ENCODE peak calls at places on chromosomes 11 and 22, in eight cellular contexts. One of them, this sample, is unnamed.

GRCh38 chr11:12704049-12704448 is 29.8 kb downstream of the TEAD1 start:
- DNase-seq in heart left ventricle: no peak
- DNase-seq in adrenal gland: no peak
- DNase-seq in ovary: no peak
- DNase-seq in IMR-90: peak; percentile 93
- DNase-seq in GM12878: no peak
- DNase-seq in right lobe of liver: no peak
- DNase-seq in esophagus squamous epithelium: no peak
- DNase-seq in this sample: no peak

GRCh38 chr11:57251491-57252104 is 14.5 kb upstream of the APLNR start:
- DNase-seq in heart left ventricle: peak; percentile 38
- DNase-seq in adrenal gland: peak; percentile 49
- DNase-seq in ovary: no peak
- DNase-seq in IMR-90: peak; percentile 47
- DNase-seq in GM12878: no peak
- DNase-seq in right lobe of liver: no peak
- DNase-seq in esophagus squamous epithelium: no peak
- DNase-seq in this sample: no peak

GRCh38 chr11:46547579-46547978 is 46.2 kb downstream of the AMBRA1 start:
- DNase-seq in heart left ventricle: no peak
- DNase-seq in adrenal gland: no peak
- DNase-seq in ovary: no peak
- DNase-seq in IMR-90: no peak
- DNase-seq in GM12878: no peak
- DNase-seq in right lobe of liver: no peak
- DNase-seq in esophagus squamous epithelium: no peak
- DNase-seq in this sample: no peak

GRCh38 chr11:11387201-11387600 is 34.2 kb upstream of the CSNK2A3 start:
- DNase-seq in heart left ventricle: no peak
- DNase-seq in adrenal gland: no peak
- DNase-seq in ovary: no peak
- DNase-seq in IMR-90: no peak
- DNase-seq in GM12878: no peak
- DNase-seq in right lobe of liver: no peak
- DNase-seq in esophagus squamous epithelium: no peak
- DNase-seq in this sample: no peak

GRCh38 chr11:65865550-65866172 is 5.4 kb downstream of the MUS81 start:
- DNase-seq in heart left ventricle: no peak
- DNase-seq in adrenal gland: no peak
- DNase-seq in ovary: no peak
- DNase-seq in IMR-90: no peak
- DNase-seq in GM12878: no peak
- DNase-seq in right lobe of liver: no peak
- DNase-seq in esophagus squamous epithelium: no peak
- DNase-seq in this sample: no peak

GRCh38 chr11:65542738-65543390 is 15.3 kb downstream of the LTBP3 start:
- DNase-seq in heart left ventricle: no peak
- DNase-seq in adrenal gland: no peak
- DNase-seq in ovary: no peak
- DNase-seq in IMR-90: no peak
- DNase-seq in GM12878: no peak
- DNase-seq in right lobe of liver: no peak
- DNase-seq in esophagus squamous epithelium: no peak
- DNase-seq in this sample: no peak

GRCh38 chr22:38766076-38766777 is 10.4 kb upstream of the SUN2 start:
- DNase-seq in heart left ventricle: no peak
- DNase-seq in adrenal gland: peak; percentile 89
- DNase-seq in ovary: peak; percentile 78
- DNase-seq in IMR-90: peak; percentile 64
- DNase-seq in GM12878: no peak
- DNase-seq in right lobe of liver: peak; percentile 87
- DNase-seq in esophagus squamous epithelium: no peak
- DNase-seq in this sample: no peak

GRCh38 chr11:17280494-17281127 is 4.1 kb downstream of the NUCB2 start:
- DNase-seq in heart left ventricle: no peak
- DNase-seq in adrenal gland: no peak
- DNase-seq in ovary: no peak
- DNase-seq in IMR-90: peak; percentile 21
- DNase-seq in GM12878: no peak
- DNase-seq in right lobe of liver: no peak
- DNase-seq in esophagus squamous epithelium: no peak
- DNase-seq in this sample: no peak

GRCh38 chr11:16773981-16774710 is 35.7 kb downstream of the C11orf58 start:
- DNase-seq in heart left ventricle: no peak
- DNase-seq in adrenal gland: no peak
- DNase-seq in ovary: no peak
- DNase-seq in IMR-90: no peak
- DNase-seq in GM12878: no peak
- DNase-seq in right lobe of liver: no peak
- DNase-seq in esophagus squamous epithelium: no peak
- DNase-seq in this sample: no peak

GRCh38 chr11:19995131-19995530 is 165.1 kb downstream of the DBX1 start:
- DNase-seq in heart left ventricle: no peak
- DNase-seq in adrenal gland: peak; percentile 40
- DNase-seq in ovary: no peak
- DNase-seq in IMR-90: peak; percentile 97
- DNase-seq in GM12878: no peak
- DNase-seq in right lobe of liver: no peak
- DNase-seq in esophagus squamous epithelium: no peak
- DNase-seq in this sample: peak; percentile 52

GRCh38 chr22:39254789-39255298 is 10.1 kb upstream of the PDGFB start:
- DNase-seq in heart left ventricle: peak; percentile 71
- DNase-seq in adrenal gland: peak; percentile 54
- DNase-seq in ovary: no peak
- DNase-seq in IMR-90: peak; percentile 79
- DNase-seq in GM12878: peak; percentile 41
- DNase-seq in right lobe of liver: no peak
- DNase-seq in esophagus squamous epithelium: no peak
- DNase-seq in this sample: peak; percentile 56

GRCh38 chr11:108224908-108225786 is 2.3 kb downstream of the ATM start:
- DNase-seq in heart left ventricle: no peak
- DNase-seq in adrenal gland: no peak
- DNase-seq in ovary: no peak
- DNase-seq in IMR-90: no peak
- DNase-seq in GM12878: no peak
- DNase-seq in right lobe of liver: no peak
- DNase-seq in esophagus squamous epithelium: no peak
- DNase-seq in this sample: no peak

GRCh38 chr11:67516806-67517205 is 6.4 kb downstream of the CABP2 start:
- DNase-seq in heart left ventricle: no peak
- DNase-seq in adrenal gland: no peak
- DNase-seq in ovary: no peak
- DNase-seq in IMR-90: no peak
- DNase-seq in GM12878: no peak
- DNase-seq in right lobe of liver: no peak
- DNase-seq in esophagus squamous epithelium: no peak
- DNase-seq in this sample: no peak

GRCh38 chr11:59802639-59803176 is 7.9 kb downstream of the MRPL16 start:
- DNase-seq in heart left ventricle: peak; percentile 27
- DNase-seq in adrenal gland: peak; percentile 63
- DNase-seq in ovary: no peak
- DNase-seq in IMR-90: peak; percentile 58
- DNase-seq in GM12878: no peak
- DNase-seq in right lobe of liver: no peak
- DNase-seq in esophagus squamous epithelium: no peak
- DNase-seq in this sample: no peak

GRCh38 chr11:57604289-57605010 is 7.0 kb downstream of the SERPING1 start:
- DNase-seq in heart left ventricle: no peak
- DNase-seq in adrenal gland: no peak
- DNase-seq in ovary: no peak
- DNase-seq in IMR-90: no peak
- DNase-seq in GM12878: no peak
- DNase-seq in right lobe of liver: no peak
- DNase-seq in esophagus squamous epithelium: no peak
- DNase-seq in this sample: no peak

GRCh38 chr22:37148031-37148651 is 1.6 kb downstream of the IL2RB start:
- DNase-seq in heart left ventricle: no peak
- DNase-seq in adrenal gland: no peak
- DNase-seq in ovary: no peak
- DNase-seq in IMR-90: no peak
- DNase-seq in GM12878: no peak
- DNase-seq in right lobe of liver: no peak
- DNase-seq in esophagus squamous epithelium: no peak
- DNase-seq in this sample: no peak

GRCh38 chr11:64378335-64378884 is 19.4 kb downstream of the RPS6KA4 start:
- DNase-seq in heart left ventricle: no peak
- DNase-seq in adrenal gland: peak; percentile 89
- DNase-seq in ovary: peak; percentile 77
- DNase-seq in IMR-90: no peak
- DNase-seq in GM12878: no peak
- DNase-seq in right lobe of liver: no peak
- DNase-seq in esophagus squamous epithelium: no peak
- DNase-seq in this sample: no peak

GRCh38 chr22:44686873-44687600 is 15.0 kb upstream of the PRR5 start:
- DNase-seq in heart left ventricle: no peak
- DNase-seq in adrenal gland: no peak
- DNase-seq in ovary: no peak
- DNase-seq in IMR-90: peak; percentile 81
- DNase-seq in GM12878: no peak
- DNase-seq in right lobe of liver: no peak
- DNase-seq in esophagus squamous epithelium: no peak
- DNase-seq in this sample: no peak

GRCh38 chr11:134020598-134020997 is 48.3 kb upstream of the JAM3 start:
- DNase-seq in heart left ventricle: no peak
- DNase-seq in adrenal gland: no peak
- DNase-seq in ovary: no peak
- DNase-seq in IMR-90: no peak
- DNase-seq in GM12878: no peak
- DNase-seq in right lobe of liver: no peak
- DNase-seq in esophagus squamous epithelium: no peak
- DNase-seq in this sample: no peak
- H3K27me3 ChIP-seq in heart left ventricle: no peaks in the 10 kb centered on the region
- H3K27me3 ChIP-seq in adrenal gland: no peaks in the 10 kb centered on the region
- H3K27me3 ChIP-seq in ovary: no peaks in the 10 kb centered on the region
- H3K27me3 ChIP-seq in IMR-90: peaks cover 25% of the 10 kb centered on the region
- H3K27me3 ChIP-seq in GM12878: peaks cover 3% of the 10 kb centered on the region
- H3K27me3 ChIP-seq in right lobe of liver: no peaks in the 10 kb centered on the region
- H3K27me3 ChIP-seq in esophagus squamous epithelium: no peaks in the 10 kb centered on the region
- H3K27me3 ChIP-seq in this sample: no peaks in the 10 kb centered on the region

DNA sequence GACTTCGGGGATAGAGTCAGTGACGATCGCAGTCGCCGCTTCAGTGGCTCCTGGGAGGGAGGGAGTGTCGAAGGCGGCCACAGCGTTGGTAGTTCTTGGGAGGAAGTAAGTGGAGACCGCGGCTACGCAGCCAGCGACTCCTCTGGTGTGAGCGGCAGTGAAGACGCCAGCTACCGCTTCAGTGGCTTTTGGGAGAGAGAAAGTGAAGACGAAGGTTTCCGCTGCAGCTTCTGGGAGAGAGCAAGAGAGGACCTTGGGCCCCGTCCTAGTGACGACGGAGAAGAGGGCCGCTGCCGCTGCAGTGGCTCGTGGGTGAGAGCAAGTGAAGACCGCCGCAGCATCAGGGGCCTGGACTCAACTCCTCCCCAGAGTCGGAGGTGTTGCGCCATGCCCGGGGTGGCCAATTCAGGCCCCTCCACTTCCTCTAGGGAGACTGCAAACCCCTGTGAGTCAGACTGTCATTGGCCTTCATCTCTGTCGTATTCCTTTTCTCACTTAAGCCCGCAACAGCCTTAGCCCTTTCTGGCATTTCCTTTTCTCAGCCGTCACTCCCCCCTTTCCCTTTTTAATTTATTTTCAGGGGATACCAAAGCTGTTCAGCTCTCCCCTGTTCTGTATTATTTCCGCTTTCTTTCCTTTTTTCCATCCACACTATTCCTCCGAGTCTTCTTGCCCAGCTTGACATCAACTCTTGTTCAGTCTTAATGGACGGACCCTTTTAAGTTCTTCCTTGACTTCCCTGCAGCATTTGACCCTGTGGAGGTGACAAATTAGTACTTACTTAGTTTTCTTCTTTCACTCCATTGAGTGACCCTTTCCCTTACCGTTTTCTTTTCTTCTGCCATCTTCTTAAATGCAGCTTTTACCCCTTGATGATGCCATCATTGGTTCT is 1.0 kb downstream of the ANKRD42 start:
- DNase-seq in heart left ventricle: peak; percentile 47
- DNase-seq in adrenal gland: peak; percentile 82
- DNase-seq in ovary: peak; percentile 70
- DNase-seq in IMR-90: peak; percentile 77
- DNase-seq in GM12878: no peak
- DNase-seq in right lobe of liver: peak; percentile 60
- DNase-seq in esophagus squamous epithelium: no peak
- DNase-seq in this sample: peak; percentile 90
- TF ChIP-seq POLR2A in heart left ventricle: no peak
- TF ChIP-seq POLR2A in adrenal gland: peak; percentile 36
- TF ChIP-seq POLR2A in ovary: peak; percentile 61
- TF ChIP-seq POLR2A in IMR-90: peak; percentile 78
- TF ChIP-seq POLR2A in GM12878: no peak
- TF ChIP-seq POLR2A in right lobe of liver: peak; percentile 29
- TF ChIP-seq POLR2A in esophagus squamous epithelium: peak; percentile 35
- TF ChIP-seq POLR2A in this sample: peak; percentile 63

DNA sequence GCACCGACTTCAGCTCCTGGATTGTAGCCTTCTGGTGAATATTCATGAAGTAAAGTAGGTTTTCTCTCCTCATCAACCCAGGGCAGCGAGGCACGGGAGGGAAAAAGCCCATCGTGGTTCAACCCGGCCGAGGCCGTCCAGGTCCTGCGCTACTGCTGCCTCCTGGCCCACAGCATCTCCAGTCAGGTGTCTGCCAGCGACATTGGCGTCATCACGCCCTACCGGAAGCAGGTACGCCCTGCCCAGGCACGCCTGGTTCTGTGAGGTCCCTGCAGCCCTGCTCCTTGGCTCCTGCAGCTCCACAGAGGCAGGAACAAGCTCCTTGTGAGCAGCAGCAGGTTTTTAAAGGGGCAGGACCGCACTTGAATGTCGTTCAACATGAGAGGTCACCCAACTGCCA is 12.6 kb upstream of the PANX2 start:
- DNase-seq in heart left ventricle: no peak
- DNase-seq in adrenal gland: no peak
- DNase-seq in ovary: no peak
- DNase-seq in IMR-90: no peak
- DNase-seq in GM12878: no peak
- DNase-seq in right lobe of liver: no peak
- DNase-seq in esophagus squamous epithelium: no peak
- DNase-seq in this sample: peak; percentile 80
- H3K27me3 ChIP-seq in heart left ventricle: peaks cover 6% of the 10 kb centered on the region
- H3K27me3 ChIP-seq in adrenal gland: peaks cover 5% of the 10 kb centered on the region
- H3K27me3 ChIP-seq in ovary: no peaks in the 10 kb centered on the region
- H3K27me3 ChIP-seq in IMR-90: no peaks in the 10 kb centered on the region
- H3K27me3 ChIP-seq in GM12878: peaks cover 4% of the 10 kb centered on the region
- H3K27me3 ChIP-seq in right lobe of liver: no peaks in the 10 kb centered on the region
- H3K27me3 ChIP-seq in esophagus squamous epithelium: no peaks in the 10 kb centered on the region
- H3K27me3 ChIP-seq in this sample: no peaks in the 10 kb centered on the region

DNA sequence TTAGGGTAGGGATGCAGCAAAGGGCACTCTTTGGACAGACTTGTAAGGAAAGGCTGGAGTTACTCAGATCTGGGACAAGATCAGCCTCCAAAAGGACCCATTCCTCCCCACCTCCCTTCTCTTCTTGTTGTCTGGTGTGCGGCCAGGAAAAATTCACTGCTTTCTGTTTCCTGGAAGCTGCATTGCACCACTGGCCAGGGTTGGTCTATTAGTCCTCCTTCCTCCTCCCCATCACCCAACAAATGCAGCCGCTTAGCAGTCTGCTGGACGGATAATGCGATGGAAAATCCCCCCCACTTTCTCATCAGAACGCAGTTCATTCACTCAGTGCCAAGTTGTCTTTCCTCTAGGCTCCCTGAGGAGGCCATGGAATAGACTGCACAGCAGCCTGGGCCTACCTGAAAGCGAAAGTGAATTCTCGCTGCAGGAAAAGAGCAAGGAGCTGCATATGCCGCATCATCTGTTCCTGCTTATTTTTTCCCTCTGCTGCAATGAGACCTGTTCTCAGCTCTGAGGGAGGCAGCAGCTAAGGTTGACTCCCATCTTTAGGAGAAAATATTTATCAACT is 513.5 kb downstream of the METTL15 start:
- DNase-seq in heart left ventricle: no peak
- DNase-seq in adrenal gland: peak; percentile 29
- DNase-seq in ovary: no peak
- DNase-seq in IMR-90: peak; percentile 29
- DNase-seq in GM12878: no peak
- DNase-seq in right lobe of liver: no peak
- DNase-seq in esophagus squamous epithelium: no peak
- DNase-seq in this sample: no peak
- TF ChIP-seq POLR2A in heart left ventricle: no peak
- TF ChIP-seq POLR2A in adrenal gland: no peak
- TF ChIP-seq POLR2A in ovary: no peak
- TF ChIP-seq POLR2A in IMR-90: no peak
- TF ChIP-seq POLR2A in GM12878: no peak
- TF ChIP-seq POLR2A in right lobe of liver: no peak
- TF ChIP-seq POLR2A in esophagus squamous epithelium: no peak
- TF ChIP-seq POLR2A in this sample: no peak